ENCODE peak calls at places on chromosomes 13 and 19, in four cellular contexts. Y, L, H and Q are unnamed samples.

GRCh38 chr19:28242317-28242927 is 970.5 kb downstream of the UQCRFS1 start:
- DNase-seq in Y (peak), L (peak), H (no peak), Q (peak)

GRCh38 chr13:102878491-102878890 is 32.7 kb downstream of the ERCC5 start:
- DNase-seq in Y (peak), L (no peak), H (no peak), Q (peak)

GRCh38 chr19:29666634-29667389 is 1.6 kb downstream of the PLEKHF1 start:
- DNase-seq in Y (peak), L (peak), H (peak), Q (peak)

GRCh38 chr13:90068658-90069057 is 1278.8 kb upstream of the MIR17HG start:
- DNase-seq in Y (no peak), L (no peak), H (no peak), Q (no peak)

GRCh38 chr13:33490461-33491327 is 205.1 kb upstream of the STARD13 start:
- DNase-seq in Y (no peak), L (no peak), H (no peak), Q (peak)

GRCh38 chr19:35782589-35782988 is 7.2 kb downstream of the ARHGAP33 start:
- DNase-seq in Y (no peak), L (no peak), H (no peak), Q (no peak)

GRCh38 chr13:94342436-94343242 is 136.8 kb downstream of the DCT start:
- DNase-seq in Y (peak), L (no peak), H (no peak), Q (no peak)

GRCh38 chr13:20400774-20401173 is 124.9 kb downstream of the CRYL1 start:
- DNase-seq in Y (peak), L (no peak), H (no peak), Q (peak)

GRCh38 chr13:59638404-59638803 is 525.3 kb downstream of the DIAPH3 start:
- DNase-seq in Y (no peak), L (no peak), H (no peak), Q (no peak)
- H3K4me3 ChIP-seq in Y (no peak), L (no peak), H (no peak), Q (no peak)

DNA sequence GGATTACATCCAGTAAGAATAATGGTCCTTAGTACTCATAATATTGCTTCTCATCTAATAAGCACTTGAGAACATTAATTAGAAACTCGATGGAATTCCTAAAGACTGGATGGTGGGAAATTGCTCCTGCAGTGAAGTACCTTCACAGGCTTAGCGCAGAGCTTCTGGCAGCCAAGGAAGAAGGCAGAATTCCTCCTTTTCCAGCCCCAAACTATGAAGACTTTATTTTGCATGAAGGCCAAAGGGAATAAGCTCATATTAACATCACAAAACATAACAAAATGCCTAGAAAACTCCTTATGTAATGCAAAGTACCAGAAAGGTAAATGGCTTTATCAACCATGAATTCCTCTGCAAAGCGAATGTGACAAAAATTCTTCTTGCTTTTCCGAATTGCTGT is 336.1 kb downstream of the DNAJC15 start:
- DNase-seq in Y (no peak), L (no peak), H (no peak), Q (no peak)
- H3K4me3 ChIP-seq in Y (no peak), L (no peak), H (no peak), Q (no peak)

DNA sequence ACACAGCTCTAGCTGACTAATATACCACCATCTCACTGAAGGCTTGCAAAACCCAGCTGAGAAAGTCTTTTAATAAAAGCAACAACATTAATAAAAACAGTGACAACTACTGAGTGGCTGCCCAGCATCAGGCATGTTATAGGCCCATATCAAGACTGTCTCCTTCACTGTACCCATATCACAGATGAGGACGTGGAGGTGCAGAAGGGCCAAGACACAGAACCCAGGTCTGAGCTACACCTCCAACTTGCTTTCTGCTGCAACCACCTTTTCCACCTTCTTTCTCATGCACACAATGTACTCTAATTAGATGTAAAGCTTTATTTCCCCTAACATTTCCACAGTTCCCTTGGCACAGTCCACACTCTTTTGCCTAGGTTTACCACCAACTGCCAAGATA is 10.7 kb upstream of the MED26 start:
- DNase-seq in Y (no peak), L (no peak), H (no peak), Q (no peak)
- H3K4me3 ChIP-seq in Y (no peak), L (no peak), H (no peak), Q (no peak)

DNA sequence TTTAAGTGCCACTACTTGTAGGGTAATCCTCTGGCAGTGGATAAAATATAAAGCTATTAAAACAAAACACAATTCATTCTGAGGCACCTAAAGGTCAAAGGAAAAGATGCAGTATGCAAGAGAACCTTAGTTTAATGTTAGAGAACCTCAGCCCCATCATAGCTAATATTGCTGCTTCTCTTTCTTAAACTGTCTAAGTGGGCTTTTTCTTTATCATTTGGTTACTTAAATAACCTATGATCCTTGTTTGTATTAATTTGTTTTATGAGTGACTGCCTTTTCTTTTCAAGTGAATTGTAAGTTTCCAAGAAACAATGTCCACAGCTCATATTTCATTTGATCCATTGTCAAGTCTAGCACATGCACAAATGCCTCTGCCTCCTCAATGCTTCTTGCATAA is 1049.7 kb downstream of the OLFM4 start:
- DNase-seq in Y (no peak), L (no peak), H (no peak), Q (no peak)
- H3K4me3 ChIP-seq in Y (no peak), L (no peak), H (no peak), Q (no peak)

GRCh38 chr13:22592515-22592914 is 588.3 kb upstream of the SGCG start:
- DNase-seq in Y (no peak), L (no peak), H (no peak), Q (no peak)
- H3K4me3 ChIP-seq in Y (no peak), L (no peak), H (no peak), Q (no peak)

DNA sequence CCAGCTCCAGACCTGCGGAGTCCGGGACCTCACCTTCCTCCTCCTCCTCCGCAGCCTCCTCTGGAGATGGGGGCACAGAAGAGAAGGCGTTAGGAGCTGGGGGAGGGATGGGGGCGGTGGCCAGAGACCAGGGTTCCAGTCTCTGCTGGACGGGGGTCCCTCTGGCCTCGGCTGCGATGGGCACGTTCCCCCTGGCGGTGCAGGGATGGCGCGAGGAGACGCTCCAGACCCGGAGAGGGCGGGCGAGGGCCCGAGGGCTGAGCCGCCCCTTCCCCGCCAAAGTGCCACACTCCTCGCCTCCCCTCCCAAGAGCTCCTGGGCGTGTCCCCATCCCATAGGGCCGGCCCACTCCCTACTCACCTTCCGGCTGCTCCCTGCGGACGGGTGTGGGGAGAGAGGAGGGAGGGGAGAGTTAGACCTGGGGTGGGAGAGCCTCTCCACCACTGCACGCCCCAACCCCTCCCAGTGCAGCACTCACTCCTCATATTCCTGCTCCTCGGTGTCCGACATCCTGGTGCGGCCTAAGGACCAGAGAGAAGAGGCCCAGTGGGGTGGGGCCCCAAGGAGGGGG is 2.3 kb downstream of the TNNT1 start:
- DNase-seq in Y (no peak), L (no peak), H (no peak), Q (no peak)
- H3K4me3 ChIP-seq in Y (no peak), L (no peak), H (peak), Q (no peak)